ENCODE peak calls at places on chromosomes 13 and 19, in ten cellular contexts. B is heart right ventricle; J is globus pallidus; I is anterior cingulate cortex; T is sciatic nerve; U is choroid plexus epithelial cell; Q is CD8-positive, alpha-beta memory T cell; K is stimulated activated CD8-positive, alpha-beta memory T cell treated with anti-CD3 and anti-CD28 coated beads, Interleukin-2, amount 100 ng/mL, for 48 hours; X is activated CD8-positive, alpha-beta T cell treated with anti-CD3 and anti-CD28 coated beads, Interleukin-2, amount 10 ng/mL, durations not matched to agents 7 days and 5 days; H is HTR-8/SVneo. E is an unnamed sample.

GRCh38 chr19:54393381-54393780 is 21.9 kb upstream of the TTYH1 start:
- DNase-seq in Q (no peak), U (no peak), B (no peak), H (no peak), I (no peak), J (no peak), K (no peak), T (no peak), X (no peak), E (no peak)

GRCh38 chr13:97307882-97308624 is 85.9 kb downstream of the MBNL2 start:
- DNase-seq in U (peak), X (no peak), J (peak), K (no peak), H (peak), I (peak), T (peak), B (peak), Q (no peak), E (no peak)

GRCh38 chr19:29771708-29772415 is 39.9 kb upstream of the CCNE1 start:
- DNase-seq in H (peak), U (peak), X (peak), J (peak), Q (no peak), K (no peak), T (no peak), I (no peak), B (peak), E (no peak)

GRCh38 chr13:73210218-73210883 is 151.5 kb downstream of the KLF5 start:
- DNase-seq in K (no peak), J (no peak), H (no peak), I (no peak), B (no peak), T (no peak), X (no peak), Q (no peak), U (no peak), E (no peak)

GRCh38 chr13:30787747-30788535 is 52.6 kb downstream of the ALOX5AP start:
- DNase-seq in X (no peak), H (no peak), I (no peak), B (no peak), J (no peak), Q (no peak), K (no peak), T (no peak), U (no peak), E (no peak)

GRCh38 chr13:20801704-20802103 is 27.9 kb upstream of the EEF1AKMT1 start:
- DNase-seq in K (no peak), H (no peak), B (no peak), X (no peak), I (no peak), U (no peak), J (no peak), Q (no peak), T (no peak), E (no peak)

GRCh38 chr13:92896842-92897241 is 329.8 kb upstream of the GPC6 start:
- DNase-seq in B (no peak), J (no peak), X (no peak), Q (no peak), T (no peak), U (peak), H (peak), I (no peak), K (no peak), E (peak)

GRCh38 chr13:27008733-27009132 is 162.9 kb downstream of the USP12 start:
- DNase-seq in I (no peak), Q (no peak), J (peak), X (no peak), H (no peak), K (no peak), U (no peak), T (no peak), B (no peak), E (no peak)

GRCh38 chr19:18418725-18419194 is 438 bp upstream of the SSBP4 start:
- DNase-seq in X (no peak), T (no peak), J (peak), U (no peak), H (no peak), Q (peak), B (no peak), I (peak), K (no peak), E (peak)

GRCh38 chr19:55638864-55639359 is 1.9 kb upstream of the ZNF580 start:
- DNase-seq in I (no peak), B (peak), J (no peak), U (peak), T (no peak), H (no peak), X (peak), Q (peak), K (no peak), E (no peak)

GRCh38 chr19:16325671-16326400 is 1.2 kb downstream of the KLF2 start:
- DNase-seq in H (peak), I (no peak), B (peak), T (peak), J (no peak), U (peak), X (peak), K (no peak), Q (peak), E (no peak)

GRCh38 chr13:99778500-99778899 is 193.1 kb downstream of the ZIC5 start:
- DNase-seq in Q (no peak), X (no peak), J (no peak), H (no peak), T (no peak), K (no peak), U (no peak), B (no peak), I (no peak), E (no peak)

GRCh38 chr13:27774169-27774568 is 18.1 kb upstream of the GSX1 start:
- DNase-seq in I (no peak), H (no peak), B (no peak), U (no peak), T (no peak), J (no peak), Q (no peak), K (no peak), X (no peak), E (no peak)